ENCODE peak calls at places on chromosomes 5 and 9, in six cellular contexts. S is HCEC 1CT, L is IMR-90, H is coronary artery, U is GM12865, M is neuronal stem cell. E is an unnamed sample.

GRCh38 chr9:114287763-114288232 is 35.1 kb upstream of the ORM1 start:
- DNase-seq in M (no peak), S (no peak), H (peak), U (no peak), L (no peak), E (no peak)

GRCh38 chr9:7780261-7780988 is 19.2 kb downstream of the DMAC1 start:
- DNase-seq in H (no peak), L (peak), M (peak), U (no peak), S (peak), E (no peak)

GRCh38 chr9:34823778-34824177 is 113.8 kb upstream of the CCL21 start:
- DNase-seq in U (no peak), M (no peak), L (no peak), H (no peak), S (no peak), E (no peak)

GRCh38 chr5:181261320-181262085 is 560 bp upstream of the TRIM52 start:
- DNase-seq in S (peak), M (peak), U (peak), H (peak), L (peak), E (no peak)

GRCh38 chr5:148817606-148818005 is 8.8 kb upstream of the ADRB2 start:
- DNase-seq in H (no peak), M (no peak), U (no peak), S (no peak), L (no peak), E (no peak)

GRCh38 chr5:76801159-76801802 is 17.5 kb upstream of the F2RL1 start:
- DNase-seq in H (no peak), S (peak), M (no peak), L (peak), U (no peak), E (peak)

GRCh38 chr5:107812570-107813141 is 141.9 kb upstream of the EFNA5 start:
- DNase-seq in M (no peak), S (peak), U (peak), H (no peak), L (peak), E (no peak)

GRCh38 chr5:160497897-160498296 is 76.2 kb downstream of the PTTG1 start:
- DNase-seq in L (no peak), S (no peak), M (no peak), U (no peak), H (no peak), E (no peak)

GRCh38 chr9:98374385-98375051 is 119.1 kb upstream of the TBC1D2 start:
- DNase-seq in U (no peak), H (no peak), S (peak), M (no peak), L (peak), E (no peak)

GRCh38 chr9:87007711-87008360 is 60.5 kb upstream of the GAS1 start:
- DNase-seq in M (no peak), S (no peak), U (no peak), L (peak), H (no peak), E (peak)

GRCh38 chr5:51544386-51544785 is 161.1 kb downstream of the ISL1 start:
- DNase-seq in H (no peak), S (peak), M (no peak), L (no peak), U (no peak), E (no peak)